ENCODE peak calls at places on chromosome 16, in eight cellular contexts. B, Z, E, J, C, A, M and Y are unnamed samples.
A peak's percentile ranks its signal among the peaks of the same experiment; 100 is the strongest.

GRCh38 chr16:21001262-21001661 is 100.7 kb downstream of the LYRM1 start:
- DNase-seq in B (peak; percentile 11), Z (peak; percentile 14), A (peak; percentile 26), C (no peak), E (no peak), M (no peak), J (no peak), Y (peak; percentile 38)

GRCh38 chr16:67278773-67279295 is 498 bp upstream of the PLEKHG4 start:
- DNase-seq in C (no peak), J (no peak), M (no peak), B (peak; percentile 34), A (no peak), Z (peak; percentile 34), E (peak; percentile 52), Y (no peak)

GRCh38 chr16:9134739-9135138 is 43.3 kb downstream of the HAPSTR1 start:
- DNase-seq in E (peak; percentile 51), C (no peak), B (peak; percentile 68), A (peak; percentile 63), M (peak; percentile 58), J (peak; percentile 89), Z (peak; percentile 78), Y (peak; percentile 29)

GRCh38 chr16:50644730-50645129 is 36.4 kb downstream of the SNX20 start:
- DNase-seq in M (peak; percentile 31), B (no peak), C (no peak), Z (peak; percentile 41), E (peak; percentile 43), A (peak; percentile 60), J (no peak), Y (peak; percentile 19)

GRCh38 chr16:79122343-79122742 is 478.2 kb downstream of the MAF start:
- DNase-seq in A (no peak), Z (no peak), B (no peak), J (no peak), M (no peak), E (no peak), C (no peak), Y (no peak)

GRCh38 chr16:59432934-59433333 is 698.8 kb upstream of the GOT2 start:
- DNase-seq in Z (no peak), J (peak; percentile 53), M (no peak), A (no peak), E (no peak), B (no peak), C (no peak), Y (no peak)

GRCh38 chr16:62602790-62603189 is 566.6 kb upstream of the CDH8 start:
- DNase-seq in C (no peak), A (no peak), Z (no peak), B (no peak), J (no peak), M (no peak), E (no peak), Y (no peak)

GRCh38 chr16:85715169-85716015 is 26.6 kb upstream of the GINS2 start:
- DNase-seq in J (no peak), E (no peak), C (no peak), M (no peak), Z (no peak), A (peak; percentile 53), B (no peak), Y (no peak)

GRCh38 chr16:47492428-47493357 is 31.6 kb downstream of the PHKB start:
- DNase-seq in Z (no peak), C (peak; percentile 15), M (peak; percentile 47), E (peak; percentile 15), B (peak; percentile 11), A (peak; percentile 74), J (no peak), Y (no peak)

GRCh38 chr16:86661715-86662114 is 83.4 kb downstream of the FOXL1 start:
- DNase-seq in E (no peak), J (no peak), M (no peak), C (no peak), B (no peak), A (no peak), Z (no peak), Y (no peak)

GRCh38 chr16:54136276-54136625 is 150.3 kb downstream of the IRX3 start:
- DNase-seq in A (peak; percentile 46), J (peak; percentile 57), Z (no peak), E (peak; percentile 40), M (no peak), B (no peak), C (peak; percentile 12), Y (no peak)

GRCh38 chr16:13939821-13940220 is 19.9 kb downstream of the ERCC4 start:
- DNase-seq in A (no peak), Z (no peak), B (no peak), E (no peak), J (no peak), M (no peak), C (no peak), Y (no peak)

GRCh38 chr16:12320298-12320706 is 343.8 kb downstream of the SNX29 start:
- DNase-seq in A (no peak), Z (no peak), C (no peak), B (no peak), M (no peak), E (no peak), J (no peak), Y (no peak)

GRCh38 chr16:30977502-30977901 is 7.5 kb upstream of the HSD3B7 start:
- DNase-seq in E (no peak), A (no peak), J (no peak), C (no peak), B (no peak), Z (no peak), M (no peak), Y (no peak)

GRCh38 chr16:90032664-90033346 is 13.5 kb upstream of the DBNDD1 start:
- DNase-seq in A (peak; percentile 54), M (no peak), B (no peak), E (no peak), J (no peak), Z (no peak), C (no peak), Y (no peak)

GRCh38 chr16:22141746-22142145 is 20.6 kb upstream of the SDR42E2 start:
- DNase-seq in M (no peak), Z (peak; percentile 9), J (no peak), A (peak; percentile 24), E (peak; percentile 43), B (no peak), C (no peak), Y (peak; percentile 21)

GRCh38 chr16:28086496-28087139 is 23.1 kb upstream of the GSG1L start:
- DNase-seq in Z (no peak), A (no peak), M (no peak), J (no peak), C (no peak), E (no peak), B (no peak), Y (no peak)

GRCh38 chr16:2457267-2457666 is 2.6 kb upstream of the TEDC2 start:
- DNase-seq in A (no peak), B (no peak), C (no peak), J (no peak), E (no peak), Z (no peak), M (no peak), Y (no peak)

GRCh38 chr16:78353610-78354009 is 254.2 kb downstream of the WWOX start:
- DNase-seq in B (no peak), J (no peak), E (no peak), Z (no peak), A (no peak), M (no peak), C (no peak), Y (no peak)

GRCh38 chr16:30660424-30661251 is 2.4 kb downstream of the FBRS start:
- DNase-seq in C (no peak), E (no peak), A (no peak), Z (no peak), M (no peak), B (peak; percentile 93), J (no peak), Y (no peak)

GRCh38 chr16:50837324-50837723 is 95.4 kb downstream of the CYLD start:
- DNase-seq in M (no peak), J (peak; percentile 32), C (no peak), Z (no peak), B (no peak), E (no peak), A (no peak), Y (no peak)

GRCh38 chr16:86375841-86376240 is 134.5 kb upstream of the FOXF1 start:
- DNase-seq in Z (no peak), E (no peak), C (no peak), B (no peak), A (no peak), M (no peak), J (no peak), Y (no peak)

GRCh38 chr16:86573215-86573614 is 5.1 kb upstream of the FOXL1 start:
- DNase-seq in B (no peak), M (no peak), C (no peak), E (no peak), Z (no peak), J (peak; percentile 77), A (no peak), Y (no peak)

GRCh38 chr16:12215302-12216105 is 239.0 kb downstream of the SNX29 start:
- DNase-seq in B (peak; percentile 94), M (no peak), J (no peak), A (no peak), C (no peak), E (no peak), Z (no peak), Y (no peak)

GRCh38 chr16:9499921-9500593 is 408.6 kb downstream of the HAPSTR1 start:
- DNase-seq in J (no peak), C (no peak), Z (no peak), B (no peak), E (no peak), A (no peak), M (no peak), Y (no peak)

GRCh38 chr16:70746040-70746707 is 54.8 kb downstream of the VAC14 start:
- DNase-seq in C (peak; percentile 79), J (no peak), A (peak; percentile 84), B (peak; percentile 40), E (peak; percentile 90), M (peak; percentile 69), Z (peak; percentile 70), Y (peak; percentile 51)

GRCh38 chr16:76118344-76118743 is 158.9 kb upstream of the CNTNAP4 start:
- DNase-seq in E (no peak), J (no peak), B (no peak), C (no peak), A (no peak), Z (no peak), M (no peak), Y (no peak)

GRCh38 chr16:23877107-23878070 is 41.6 kb downstream of the PRKCB start:
- DNase-seq in A (no peak), J (no peak), E (no peak), M (no peak), Z (no peak), C (no peak), B (no peak), Y (no peak)

GRCh38 chr16:2846511-2847310 is 11.3 kb downstream of the PRSS22 start:
- DNase-seq in M (no peak), A (peak; percentile 16), Z (peak; percentile 60), J (peak; percentile 37), C (peak; percentile 38), E (peak; percentile 50), B (no peak), Y (no peak)

GRCh38 chr16:25626172-25626571 is 65.6 kb upstream of the HS3ST4 start:
- DNase-seq in A (no peak), M (no peak), J (no peak), E (no peak), C (no peak), B (no peak), Z (no peak), Y (no peak)